ENCODE peak calls at places on chromosomes 13 and 19, in ten cellular contexts. H is activated T-cell treated with anti-CD3 and anti-CD28 coated beads for 1 hour; M is stimulated activated CD4-positive, alpha-beta T cell treated with anti-CD3 and anti-CD28 coated beads, TNF-alpha, amount 100 ng/mL, for 4 hours; Q is amygdala; J is stimulated activated CD8-positive, alpha-beta memory T cell treated with anti-CD3 and anti-CD28 coated beads, Interleukin-7, amount 100 ng/mL, for 1 hour; Y is activated CD4-positive, alpha-beta T cell treated with anti-CD3 and anti-CD28 coated beads for 4 hours; I is AG20443; D is left cardiac atrium; A is esophagus muscularis mucosa; C is epithelial cell of prostate. L is an unnamed sample.

GRCh38 chr13:94331281-94331680 is 148.2 kb downstream of the DCT start:
- DNase-seq in D (no peak), H (no peak), Q (no peak), C (no peak), A (no peak), J (no peak), M (no peak), Y (no peak), I (no peak), L (no peak)

GRCh38 chr13:87234981-87235380 is 436.2 kb upstream of the SLITRK5 start:
- DNase-seq in H (no peak), I (no peak), Y (no peak), J (no peak), Q (no peak), M (no peak), D (no peak), C (no peak), A (no peak), L (no peak)

GRCh38 chr13:25992076-25992475 is 59.7 kb downstream of the SHISA2 start:
- DNase-seq in J (no peak), Y (no peak), C (no peak), Q (no peak), I (no peak), H (no peak), M (no peak), A (no peak), D (no peak), L (no peak)

GRCh38 chr13:75181906-75182305 is 300.1 kb downstream of the TBC1D4 start:
- DNase-seq in Q (no peak), C (no peak), D (no peak), A (no peak), I (no peak), Y (no peak), H (no peak), M (no peak), J (no peak), L (no peak)

GRCh38 chr13:39524795-39525194 is 78.2 kb downstream of the LHFPL6 start:
- DNase-seq in C (no peak), A (no peak), D (no peak), Y (no peak), I (no peak), Q (no peak), J (no peak), H (no peak), M (no peak), L (no peak)

GRCh38 chr19:35164418-35164817 is 9.9 kb downstream of the FXYD5 start:
- DNase-seq in C (no peak), H (no peak), A (no peak), I (no peak), J (no peak), D (no peak), Q (no peak), Y (no peak), M (no peak), L (no peak)

GRCh38 chr13:72504026-72504925 is 223.2 kb downstream of the MZT1 start:
- DNase-seq in Y (no peak), J (no peak), D (no peak), I (no peak), H (no peak), M (no peak), Q (no peak), A (no peak), C (no peak), L (no peak)

GRCh38 chr19:13103961-13104847 is 1.5 kb upstream of the LYL1 start:
- DNase-seq in M (no peak), Y (peak), D (peak), J (no peak), Q (peak), A (no peak), C (no peak), I (peak), H (peak), L (no peak)

GRCh38 chr13:65555973-65556372 is 1674.2 kb downstream of the PCDH9 start:
- DNase-seq in Y (no peak), M (no peak), J (no peak), A (no peak), I (no peak), C (no peak), Q (no peak), D (no peak), H (no peak), L (no peak)

GRCh38 chr13:113117335-113117872 is 5.2 kb upstream of the F10 start:
- DNase-seq in I (peak), D (peak), M (no peak), Q (no peak), A (no peak), H (no peak), J (no peak), Y (no peak), C (no peak), L (no peak)